ENCODE peak calls at places on chromosome 20, in nine cellular contexts. One of them, this sample, is unnamed.
A peak's percentile ranks its signal among the peaks of the same experiment; 100 is the strongest.

GRCh38 chr20:21027569-21027968 is 78.6 kb downstream of the LINC00237 start:
- DNase-seq in hepatocyte: peak; percentile 23
- DNase-seq in psoas muscle: no peak
- DNase-seq in stromal cell of bone marrow: no peak
- DNase-seq in stimulated activated CD4-positive, alpha-beta T cell treated with anti-CD3 and anti-CD28 coated beads, Interleukin-12 subunit alpha, Interleukin-12 subunit beta, amount 100 ng/mL, for 48 hours: no peak
- DNase-seq in IMR-90: no peak
- DNase-seq in activated naive CD4-positive, alpha-beta T cell: no peak
- DNase-seq in epithelial cell of esophagus: peak; percentile 1
- DNase-seq in activated CD4-positive, alpha-beta T cell treated with anti-CD3 and anti-CD28 coated beads for 48 hours: no peak
- DNase-seq in this sample: no peak

GRCh38 chr20:49603209-49603627 is 35.3 kb upstream of the PTGIS start:
- DNase-seq in hepatocyte: peak; percentile 59
- DNase-seq in psoas muscle: peak; percentile 67
- DNase-seq in stromal cell of bone marrow: no peak
- DNase-seq in stimulated activated CD4-positive, alpha-beta T cell treated with anti-CD3 and anti-CD28 coated beads, Interleukin-12 subunit alpha, Interleukin-12 subunit beta, amount 100 ng/mL, for 48 hours: no peak
- DNase-seq in IMR-90: peak; percentile 45
- DNase-seq in activated naive CD4-positive, alpha-beta T cell: no peak
- DNase-seq in epithelial cell of esophagus: no peak
- DNase-seq in activated CD4-positive, alpha-beta T cell treated with anti-CD3 and anti-CD28 coated beads for 48 hours: no peak
- DNase-seq in this sample: no peak

GRCh38 chr20:47940101-47940813 is 155.0 kb upstream of the SULF2 start:
- DNase-seq in hepatocyte: no peak
- DNase-seq in psoas muscle: no peak
- DNase-seq in stromal cell of bone marrow: no peak
- DNase-seq in stimulated activated CD4-positive, alpha-beta T cell treated with anti-CD3 and anti-CD28 coated beads, Interleukin-12 subunit alpha, Interleukin-12 subunit beta, amount 100 ng/mL, for 48 hours: no peak
- DNase-seq in IMR-90: no peak
- DNase-seq in activated naive CD4-positive, alpha-beta T cell: no peak
- DNase-seq in epithelial cell of esophagus: no peak
- DNase-seq in activated CD4-positive, alpha-beta T cell treated with anti-CD3 and anti-CD28 coated beads for 48 hours: no peak
- DNase-seq in this sample: no peak

GRCh38 chr20:56933331-56933698 is 304.2 kb downstream of the TFAP2C start:
- DNase-seq in hepatocyte: no peak
- DNase-seq in psoas muscle: no peak
- DNase-seq in stromal cell of bone marrow: no peak
- DNase-seq in stimulated activated CD4-positive, alpha-beta T cell treated with anti-CD3 and anti-CD28 coated beads, Interleukin-12 subunit alpha, Interleukin-12 subunit beta, amount 100 ng/mL, for 48 hours: no peak
- DNase-seq in IMR-90: no peak
- DNase-seq in activated naive CD4-positive, alpha-beta T cell: no peak
- DNase-seq in epithelial cell of esophagus: peak; percentile 10
- DNase-seq in activated CD4-positive, alpha-beta T cell treated with anti-CD3 and anti-CD28 coated beads for 48 hours: no peak
- DNase-seq in this sample: no peak

GRCh38 chr20:54774423-54774822 is 299.0 kb downstream of the DOK5 start:
- DNase-seq in hepatocyte: no peak
- DNase-seq in psoas muscle: no peak
- DNase-seq in stromal cell of bone marrow: no peak
- DNase-seq in stimulated activated CD4-positive, alpha-beta T cell treated with anti-CD3 and anti-CD28 coated beads, Interleukin-12 subunit alpha, Interleukin-12 subunit beta, amount 100 ng/mL, for 48 hours: no peak
- DNase-seq in IMR-90: no peak
- DNase-seq in activated naive CD4-positive, alpha-beta T cell: no peak
- DNase-seq in epithelial cell of esophagus: no peak
- DNase-seq in activated CD4-positive, alpha-beta T cell treated with anti-CD3 and anti-CD28 coated beads for 48 hours: no peak
- DNase-seq in this sample: peak; percentile 15

GRCh38 chr20:2006452-2007381 is 12.9 kb upstream of the PDYN start:
- DNase-seq in hepatocyte: peak; percentile 40
- DNase-seq in psoas muscle: no peak
- DNase-seq in stromal cell of bone marrow: peak; percentile 29
- DNase-seq in stimulated activated CD4-positive, alpha-beta T cell treated with anti-CD3 and anti-CD28 coated beads, Interleukin-12 subunit alpha, Interleukin-12 subunit beta, amount 100 ng/mL, for 48 hours: no peak
- DNase-seq in IMR-90: peak; percentile 30
- DNase-seq in activated naive CD4-positive, alpha-beta T cell: no peak
- DNase-seq in epithelial cell of esophagus: peak; percentile 38
- DNase-seq in activated CD4-positive, alpha-beta T cell treated with anti-CD3 and anti-CD28 coated beads for 48 hours: peak; percentile 53
- DNase-seq in this sample: peak; percentile 20

GRCh38 chr20:43507150-43508080 is at the start of gene L3MBTL1:
- DNase-seq in hepatocyte: peak; percentile 87
- DNase-seq in psoas muscle: peak; percentile 56
- DNase-seq in stromal cell of bone marrow: no peak
- DNase-seq in stimulated activated CD4-positive, alpha-beta T cell treated with anti-CD3 and anti-CD28 coated beads, Interleukin-12 subunit alpha, Interleukin-12 subunit beta, amount 100 ng/mL, for 48 hours: no peak
- DNase-seq in IMR-90: peak; percentile 23
- DNase-seq in activated naive CD4-positive, alpha-beta T cell: no peak
- DNase-seq in epithelial cell of esophagus: peak; percentile 70
- DNase-seq in activated CD4-positive, alpha-beta T cell treated with anti-CD3 and anti-CD28 coated beads for 48 hours: peak; percentile 17
- DNase-seq in this sample: peak; percentile 49

GRCh38 chr20:8932192-8933150 is 136.4 kb upstream of the PLCB4 start:
- DNase-seq in hepatocyte: no peak
- DNase-seq in psoas muscle: no peak
- DNase-seq in stromal cell of bone marrow: peak; percentile 90
- DNase-seq in stimulated activated CD4-positive, alpha-beta T cell treated with anti-CD3 and anti-CD28 coated beads, Interleukin-12 subunit alpha, Interleukin-12 subunit beta, amount 100 ng/mL, for 48 hours: no peak
- DNase-seq in IMR-90: peak; percentile 67
- DNase-seq in activated naive CD4-positive, alpha-beta T cell: no peak
- DNase-seq in epithelial cell of esophagus: peak; percentile 14
- DNase-seq in activated CD4-positive, alpha-beta T cell treated with anti-CD3 and anti-CD28 coated beads for 48 hours: no peak
- DNase-seq in this sample: peak; percentile 6

GRCh38 chr20:36055145-36055544 is 86.8 kb downstream of the CNBD2 start:
- DNase-seq in hepatocyte: no peak
- DNase-seq in psoas muscle: no peak
- DNase-seq in stromal cell of bone marrow: no peak
- DNase-seq in stimulated activated CD4-positive, alpha-beta T cell treated with anti-CD3 and anti-CD28 coated beads, Interleukin-12 subunit alpha, Interleukin-12 subunit beta, amount 100 ng/mL, for 48 hours: no peak
- DNase-seq in IMR-90: no peak
- DNase-seq in activated naive CD4-positive, alpha-beta T cell: no peak
- DNase-seq in epithelial cell of esophagus: no peak
- DNase-seq in activated CD4-positive, alpha-beta T cell treated with anti-CD3 and anti-CD28 coated beads for 48 hours: no peak
- DNase-seq in this sample: no peak

GRCh38 chr20:61628901-61629300 is 376.8 kb downstream of the CDH4 start:
- DNase-seq in hepatocyte: no peak
- DNase-seq in psoas muscle: no peak
- DNase-seq in stromal cell of bone marrow: no peak
- DNase-seq in stimulated activated CD4-positive, alpha-beta T cell treated with anti-CD3 and anti-CD28 coated beads, Interleukin-12 subunit alpha, Interleukin-12 subunit beta, amount 100 ng/mL, for 48 hours: no peak
- DNase-seq in IMR-90: no peak
- DNase-seq in activated naive CD4-positive, alpha-beta T cell: no peak
- DNase-seq in epithelial cell of esophagus: peak; percentile 17
- DNase-seq in activated CD4-positive, alpha-beta T cell treated with anti-CD3 and anti-CD28 coated beads for 48 hours: no peak
- DNase-seq in this sample: peak; percentile 7

GRCh38 chr20:4633780-4634179 is 87.9 kb upstream of the PRND start:
- DNase-seq in hepatocyte: peak; percentile 29
- DNase-seq in psoas muscle: no peak
- DNase-seq in stromal cell of bone marrow: peak; percentile 46
- DNase-seq in stimulated activated CD4-positive, alpha-beta T cell treated with anti-CD3 and anti-CD28 coated beads, Interleukin-12 subunit alpha, Interleukin-12 subunit beta, amount 100 ng/mL, for 48 hours: no peak
- DNase-seq in IMR-90: peak; percentile 93
- DNase-seq in activated naive CD4-positive, alpha-beta T cell: no peak
- DNase-seq in epithelial cell of esophagus: peak; percentile 80
- DNase-seq in activated CD4-positive, alpha-beta T cell treated with anti-CD3 and anti-CD28 coated beads for 48 hours: no peak
- DNase-seq in this sample: peak; percentile 76

GRCh38 chr20:35991142-35991771 is 22.9 kb downstream of the CNBD2 start:
- DNase-seq in hepatocyte: peak; percentile 44
- DNase-seq in psoas muscle: no peak
- DNase-seq in stromal cell of bone marrow: no peak
- DNase-seq in stimulated activated CD4-positive, alpha-beta T cell treated with anti-CD3 and anti-CD28 coated beads, Interleukin-12 subunit alpha, Interleukin-12 subunit beta, amount 100 ng/mL, for 48 hours: no peak
- DNase-seq in IMR-90: peak; percentile 34
- DNase-seq in activated naive CD4-positive, alpha-beta T cell: no peak
- DNase-seq in epithelial cell of esophagus: peak; percentile 52
- DNase-seq in activated CD4-positive, alpha-beta T cell treated with anti-CD3 and anti-CD28 coated beads for 48 hours: peak; percentile 25
- DNase-seq in this sample: peak; percentile 43

GRCh38 chr20:53849471-53850059 is 220.8 kb downstream of the BCAS1 start:
- DNase-seq in hepatocyte: no peak
- DNase-seq in psoas muscle: no peak
- DNase-seq in stromal cell of bone marrow: no peak
- DNase-seq in stimulated activated CD4-positive, alpha-beta T cell treated with anti-CD3 and anti-CD28 coated beads, Interleukin-12 subunit alpha, Interleukin-12 subunit beta, amount 100 ng/mL, for 48 hours: no peak
- DNase-seq in IMR-90: no peak
- DNase-seq in activated naive CD4-positive, alpha-beta T cell: no peak
- DNase-seq in epithelial cell of esophagus: no peak
- DNase-seq in activated CD4-positive, alpha-beta T cell treated with anti-CD3 and anti-CD28 coated beads for 48 hours: no peak
- DNase-seq in this sample: no peak

GRCh38 chr20:60203451-60203850 is 245.2 kb downstream of the CDH26 start:
- DNase-seq in hepatocyte: no peak
- DNase-seq in psoas muscle: no peak
- DNase-seq in stromal cell of bone marrow: no peak
- DNase-seq in stimulated activated CD4-positive, alpha-beta T cell treated with anti-CD3 and anti-CD28 coated beads, Interleukin-12 subunit alpha, Interleukin-12 subunit beta, amount 100 ng/mL, for 48 hours: no peak
- DNase-seq in IMR-90: no peak
- DNase-seq in activated naive CD4-positive, alpha-beta T cell: no peak
- DNase-seq in epithelial cell of esophagus: peak; percentile 71
- DNase-seq in activated CD4-positive, alpha-beta T cell treated with anti-CD3 and anti-CD28 coated beads for 48 hours: no peak
- DNase-seq in this sample: peak; percentile 75

GRCh38 chr20:10228330-10228729 is 9.7 kb downstream of the SNAP25 start:
- DNase-seq in hepatocyte: peak; percentile 30
- DNase-seq in psoas muscle: no peak
- DNase-seq in stromal cell of bone marrow: no peak
- DNase-seq in stimulated activated CD4-positive, alpha-beta T cell treated with anti-CD3 and anti-CD28 coated beads, Interleukin-12 subunit alpha, Interleukin-12 subunit beta, amount 100 ng/mL, for 48 hours: no peak
- DNase-seq in IMR-90: no peak
- DNase-seq in activated naive CD4-positive, alpha-beta T cell: no peak
- DNase-seq in epithelial cell of esophagus: peak; percentile 64
- DNase-seq in activated CD4-positive, alpha-beta T cell treated with anti-CD3 and anti-CD28 coated beads for 48 hours: no peak
- DNase-seq in this sample: peak; percentile 89

GRCh38 chr20:9460518-9460917 is 53.9 kb upstream of the LAMP5 start:
- DNase-seq in hepatocyte: no peak
- DNase-seq in psoas muscle: no peak
- DNase-seq in stromal cell of bone marrow: no peak
- DNase-seq in stimulated activated CD4-positive, alpha-beta T cell treated with anti-CD3 and anti-CD28 coated beads, Interleukin-12 subunit alpha, Interleukin-12 subunit beta, amount 100 ng/mL, for 48 hours: no peak
- DNase-seq in IMR-90: peak; percentile 36
- DNase-seq in activated naive CD4-positive, alpha-beta T cell: no peak
- DNase-seq in epithelial cell of esophagus: peak; percentile 65
- DNase-seq in activated CD4-positive, alpha-beta T cell treated with anti-CD3 and anti-CD28 coated beads for 48 hours: no peak
- DNase-seq in this sample: peak; percentile 70

GRCh38 chr20:49219924-49220831 is 962 bp downstream of the DDX27 start:
- DNase-seq in hepatocyte: no peak
- DNase-seq in psoas muscle: no peak
- DNase-seq in stromal cell of bone marrow: no peak
- DNase-seq in stimulated activated CD4-positive, alpha-beta T cell treated with anti-CD3 and anti-CD28 coated beads, Interleukin-12 subunit alpha, Interleukin-12 subunit beta, amount 100 ng/mL, for 48 hours: no peak
- DNase-seq in IMR-90: no peak
- DNase-seq in activated naive CD4-positive, alpha-beta T cell: no peak
- DNase-seq in epithelial cell of esophagus: no peak
- DNase-seq in activated CD4-positive, alpha-beta T cell treated with anti-CD3 and anti-CD28 coated beads for 48 hours: no peak
- DNase-seq in this sample: no peak

GRCh38 chr20:54063998-54064676 is 6.3 kb downstream of the BCAS1 start:
- DNase-seq in hepatocyte: no peak
- DNase-seq in psoas muscle: no peak
- DNase-seq in stromal cell of bone marrow: no peak
- DNase-seq in stimulated activated CD4-positive, alpha-beta T cell treated with anti-CD3 and anti-CD28 coated beads, Interleukin-12 subunit alpha, Interleukin-12 subunit beta, amount 100 ng/mL, for 48 hours: no peak
- DNase-seq in IMR-90: no peak
- DNase-seq in activated naive CD4-positive, alpha-beta T cell: no peak
- DNase-seq in epithelial cell of esophagus: no peak
- DNase-seq in activated CD4-positive, alpha-beta T cell treated with anti-CD3 and anti-CD28 coated beads for 48 hours: peak; percentile 11
- DNase-seq in this sample: no peak

GRCh38 chr20:2713285-2713684 is 20.7 kb downstream of the EBF4 start:
- DNase-seq in hepatocyte: no peak
- DNase-seq in psoas muscle: no peak
- DNase-seq in stromal cell of bone marrow: no peak
- DNase-seq in stimulated activated CD4-positive, alpha-beta T cell treated with anti-CD3 and anti-CD28 coated beads, Interleukin-12 subunit alpha, Interleukin-12 subunit beta, amount 100 ng/mL, for 48 hours: no peak
- DNase-seq in IMR-90: no peak
- DNase-seq in activated naive CD4-positive, alpha-beta T cell: no peak
- DNase-seq in epithelial cell of esophagus: peak; percentile 31
- DNase-seq in activated CD4-positive, alpha-beta T cell treated with anti-CD3 and anti-CD28 coated beads for 48 hours: no peak
- DNase-seq in this sample: peak; percentile 21

GRCh38 chr20:3902446-3902845 is 13.3 kb downstream of the PANK2 start:
- DNase-seq in hepatocyte: no peak
- DNase-seq in psoas muscle: no peak
- DNase-seq in stromal cell of bone marrow: no peak
- DNase-seq in stimulated activated CD4-positive, alpha-beta T cell treated with anti-CD3 and anti-CD28 coated beads, Interleukin-12 subunit alpha, Interleukin-12 subunit beta, amount 100 ng/mL, for 48 hours: no peak
- DNase-seq in IMR-90: no peak
- DNase-seq in activated naive CD4-positive, alpha-beta T cell: no peak
- DNase-seq in epithelial cell of esophagus: no peak
- DNase-seq in activated CD4-positive, alpha-beta T cell treated with anti-CD3 and anti-CD28 coated beads for 48 hours: no peak
- DNase-seq in this sample: no peak

GRCh38 chr20:62655291-62656204 is 13.2 kb downstream of the SLCO4A1 start:
- DNase-seq in hepatocyte: no peak
- DNase-seq in psoas muscle: no peak
- DNase-seq in stromal cell of bone marrow: no peak
- DNase-seq in stimulated activated CD4-positive, alpha-beta T cell treated with anti-CD3 and anti-CD28 coated beads, Interleukin-12 subunit alpha, Interleukin-12 subunit beta, amount 100 ng/mL, for 48 hours: no peak
- DNase-seq in IMR-90: no peak
- DNase-seq in activated naive CD4-positive, alpha-beta T cell: no peak
- DNase-seq in epithelial cell of esophagus: no peak
- DNase-seq in activated CD4-positive, alpha-beta T cell treated with anti-CD3 and anti-CD28 coated beads for 48 hours: no peak
- DNase-seq in this sample: no peak

GRCh38 chr20:49561256-49561655 is 6.7 kb downstream of the PTGIS start:
- DNase-seq in hepatocyte: no peak
- DNase-seq in psoas muscle: no peak
- DNase-seq in stromal cell of bone marrow: no peak
- DNase-seq in stimulated activated CD4-positive, alpha-beta T cell treated with anti-CD3 and anti-CD28 coated beads, Interleukin-12 subunit alpha, Interleukin-12 subunit beta, amount 100 ng/mL, for 48 hours: no peak
- DNase-seq in IMR-90: no peak
- DNase-seq in activated naive CD4-positive, alpha-beta T cell: no peak
- DNase-seq in epithelial cell of esophagus: no peak
- DNase-seq in activated CD4-positive, alpha-beta T cell treated with anti-CD3 and anti-CD28 coated beads for 48 hours: no peak
- DNase-seq in this sample: no peak

GRCh38 chr20:36121981-36122930 is 32.3 kb upstream of the EPB41L1 start:
- DNase-seq in hepatocyte: peak; percentile 56
- DNase-seq in psoas muscle: no peak
- DNase-seq in stromal cell of bone marrow: no peak
- DNase-seq in stimulated activated CD4-positive, alpha-beta T cell treated with anti-CD3 and anti-CD28 coated beads, Interleukin-12 subunit alpha, Interleukin-12 subunit beta, amount 100 ng/mL, for 48 hours: no peak
- DNase-seq in IMR-90: no peak
- DNase-seq in activated naive CD4-positive, alpha-beta T cell: no peak
- DNase-seq in epithelial cell of esophagus: peak; percentile 92
- DNase-seq in activated CD4-positive, alpha-beta T cell treated with anti-CD3 and anti-CD28 coated beads for 48 hours: no peak
- DNase-seq in this sample: peak; percentile 80

GRCh38 chr20:52290602-52291001 is 99.0 kb upstream of the ZFP64 start:
- DNase-seq in hepatocyte: no peak
- DNase-seq in psoas muscle: no peak
- DNase-seq in stromal cell of bone marrow: no peak
- DNase-seq in stimulated activated CD4-positive, alpha-beta T cell treated with anti-CD3 and anti-CD28 coated beads, Interleukin-12 subunit alpha, Interleukin-12 subunit beta, amount 100 ng/mL, for 48 hours: no peak
- DNase-seq in IMR-90: no peak
- DNase-seq in activated naive CD4-positive, alpha-beta T cell: no peak
- DNase-seq in epithelial cell of esophagus: no peak
- DNase-seq in activated CD4-positive, alpha-beta T cell treated with anti-CD3 and anti-CD28 coated beads for 48 hours: no peak
- DNase-seq in this sample: no peak

GRCh38 chr20:46324960-46325703 is 16.8 kb upstream of the CDH22 start:
- DNase-seq in hepatocyte: peak; percentile 36
- DNase-seq in psoas muscle: no peak
- DNase-seq in stromal cell of bone marrow: no peak
- DNase-seq in stimulated activated CD4-positive, alpha-beta T cell treated with anti-CD3 and anti-CD28 coated beads, Interleukin-12 subunit alpha, Interleukin-12 subunit beta, amount 100 ng/mL, for 48 hours: no peak
- DNase-seq in IMR-90: peak; percentile 7
- DNase-seq in activated naive CD4-positive, alpha-beta T cell: no peak
- DNase-seq in epithelial cell of esophagus: peak; percentile 40
- DNase-seq in activated CD4-positive, alpha-beta T cell treated with anti-CD3 and anti-CD28 coated beads for 48 hours: no peak
- DNase-seq in this sample: peak; percentile 35

GRCh38 chr20:18019068-18019467 is 38.6 kb downstream of the OVOL2 start:
- DNase-seq in hepatocyte: no peak
- DNase-seq in psoas muscle: no peak
- DNase-seq in stromal cell of bone marrow: no peak
- DNase-seq in stimulated activated CD4-positive, alpha-beta T cell treated with anti-CD3 and anti-CD28 coated beads, Interleukin-12 subunit alpha, Interleukin-12 subunit beta, amount 100 ng/mL, for 48 hours: no peak
- DNase-seq in IMR-90: peak; percentile 4
- DNase-seq in activated naive CD4-positive, alpha-beta T cell: no peak
- DNase-seq in epithelial cell of esophagus: peak; percentile 46
- DNase-seq in activated CD4-positive, alpha-beta T cell treated with anti-CD3 and anti-CD28 coated beads for 48 hours: peak; percentile 8
- DNase-seq in this sample: peak; percentile 28

GRCh38 chr20:9103955-9104354 is 35.1 kb downstream of the PLCB4 start:
- DNase-seq in hepatocyte: no peak
- DNase-seq in psoas muscle: no peak
- DNase-seq in stromal cell of bone marrow: no peak
- DNase-seq in stimulated activated CD4-positive, alpha-beta T cell treated with anti-CD3 and anti-CD28 coated beads, Interleukin-12 subunit alpha, Interleukin-12 subunit beta, amount 100 ng/mL, for 48 hours: no peak
- DNase-seq in IMR-90: no peak
- DNase-seq in activated naive CD4-positive, alpha-beta T cell: no peak
- DNase-seq in epithelial cell of esophagus: peak; percentile 88
- DNase-seq in activated CD4-positive, alpha-beta T cell treated with anti-CD3 and anti-CD28 coated beads for 48 hours: no peak
- DNase-seq in this sample: peak; percentile 77

GRCh38 chr20:3119044-3119443 is 34.5 kb upstream of the AVP start:
- DNase-seq in hepatocyte: no peak
- DNase-seq in psoas muscle: no peak
- DNase-seq in stromal cell of bone marrow: no peak
- DNase-seq in stimulated activated CD4-positive, alpha-beta T cell treated with anti-CD3 and anti-CD28 coated beads, Interleukin-12 subunit alpha, Interleukin-12 subunit beta, amount 100 ng/mL, for 48 hours: no peak
- DNase-seq in IMR-90: no peak
- DNase-seq in activated naive CD4-positive, alpha-beta T cell: no peak
- DNase-seq in epithelial cell of esophagus: no peak
- DNase-seq in activated CD4-positive, alpha-beta T cell treated with anti-CD3 and anti-CD28 coated beads for 48 hours: no peak
- DNase-seq in this sample: no peak

GRCh38 chr20:23509580-23509913 is 18.6 kb downstream of the CST8 start:
- DNase-seq in hepatocyte: no peak
- DNase-seq in psoas muscle: no peak
- DNase-seq in stromal cell of bone marrow: no peak
- DNase-seq in stimulated activated CD4-positive, alpha-beta T cell treated with anti-CD3 and anti-CD28 coated beads, Interleukin-12 subunit alpha, Interleukin-12 subunit beta, amount 100 ng/mL, for 48 hours: no peak
- DNase-seq in IMR-90: no peak
- DNase-seq in activated naive CD4-positive, alpha-beta T cell: no peak
- DNase-seq in epithelial cell of esophagus: peak; percentile 6
- DNase-seq in activated CD4-positive, alpha-beta T cell treated with anti-CD3 and anti-CD28 coated beads for 48 hours: no peak
- DNase-seq in this sample: no peak

GRCh38 chr20:2757001-2757400 is 43.4 kb downstream of the CPXM1 start:
- DNase-seq in hepatocyte: no peak
- DNase-seq in psoas muscle: no peak
- DNase-seq in stromal cell of bone marrow: no peak
- DNase-seq in stimulated activated CD4-positive, alpha-beta T cell treated with anti-CD3 and anti-CD28 coated beads, Interleukin-12 subunit alpha, Interleukin-12 subunit beta, amount 100 ng/mL, for 48 hours: no peak
- DNase-seq in IMR-90: no peak
- DNase-seq in activated naive CD4-positive, alpha-beta T cell: no peak
- DNase-seq in epithelial cell of esophagus: no peak
- DNase-seq in activated CD4-positive, alpha-beta T cell treated with anti-CD3 and anti-CD28 coated beads for 48 hours: no peak
- DNase-seq in this sample: no peak

GRCh38 chr20:62708591-62709536 is at the start of gene NTSR1:
- DNase-seq in hepatocyte: no peak
- DNase-seq in psoas muscle: no peak
- DNase-seq in stromal cell of bone marrow: no peak
- DNase-seq in stimulated activated CD4-positive, alpha-beta T cell treated with anti-CD3 and anti-CD28 coated beads, Interleukin-12 subunit alpha, Interleukin-12 subunit beta, amount 100 ng/mL, for 48 hours: no peak
- DNase-seq in IMR-90: no peak
- DNase-seq in activated naive CD4-positive, alpha-beta T cell: no peak
- DNase-seq in epithelial cell of esophagus: peak; percentile 17
- DNase-seq in activated CD4-positive, alpha-beta T cell treated with anti-CD3 and anti-CD28 coated beads for 48 hours: no peak
- DNase-seq in this sample: no peak

This sample was measured in bronchial epithelial cell.